ENCODE peak calls at places on chromosomes 2 and 18, in four cellular contexts. B is stimulated activated CD8-positive, alpha-beta memory T cell treated with anti-CD3 and anti-CD28 coated beads, Interleukin-15, amount 100 ng/mL, for 1 hour; A is CD8-positive, alpha-beta memory T cell; J is astrocyte. O is an unnamed sample.

GRCh38 chr2:186624276-186624675 is 34.4 kb downstream of the ITGAV start:
- DNase-seq in B (no peak), A (no peak), J (no peak), O (no peak)

GRCh38 chr2:207135340-207135739 is 30.4 kb downstream of the KLF7 start:
- DNase-seq in B (no peak), A (no peak), J (peak), O (peak)

GRCh38 chr18:7958897-7959146 is 391.7 kb downstream of the PTPRM start:
- DNase-seq in B (no peak), A (no peak), J (no peak), O (no peak)

GRCh38 chr18:4134691-4135090 is 320.4 kb downstream of the DLGAP1 start:
- DNase-seq in B (no peak), A (no peak), J (no peak), O (no peak)

GRCh38 chr2:172239944-172240590 is 137.4 kb upstream of the DLX2 start:
- DNase-seq in B (no peak), A (no peak), J (peak), O (peak)

GRCh38 chr2:200300650-200301314 is 5.7 kb upstream of the SPATS2L start:
- DNase-seq in B (no peak), A (no peak), J (peak), O (peak)

GRCh38 chr2:150133623-150134022 is 353.8 kb downstream of the RND3 start:
- DNase-seq in B (no peak), A (no peak), J (peak), O (peak)

GRCh38 chr2:139600166-139600565 is 820.0 kb upstream of the NXPH2 start:
- DNase-seq in B (no peak), A (no peak), J (no peak), O (no peak)

GRCh38 chr2:20381457-20381856 is 30.8 kb upstream of the PUM2 start:
- DNase-seq in B (no peak), A (no peak), J (no peak), O (peak)

GRCh38 chr2:42141687-42142475 is 27.3 kb upstream of the EML4 start:
- DNase-seq in B (no peak), A (no peak), J (peak), O (peak)

GRCh38 chr18:400466-400865 is 100.0 kb downstream of the COLEC12 start:
- DNase-seq in B (no peak), A (no peak), J (peak), O (no peak)

GRCh38 chr2:12501469-12502147 is 215.1 kb upstream of the TRIB2 start:
- DNase-seq in B (no peak), A (peak), J (no peak), O (peak)

GRCh38 chr2:69554568-69554967 is 89.0 kb downstream of the AAK1 start:
- DNase-seq in B (no peak), A (no peak), J (no peak), O (no peak)

GRCh38 chr2:169452080-169452479 is 27.2 kb upstream of the BBS5 start:
- DNase-seq in B (no peak), A (no peak), J (peak), O (peak)

GRCh38 chr18:48732767-48733424 is 194.1 kb downstream of the CTIF start:
- DNase-seq in B (no peak), A (no peak), J (no peak), O (no peak)

GRCh38 chr2:20551231-20551944 is 99.5 kb downstream of the HS1BP3 start:
- DNase-seq in B (no peak), A (no peak), J (no peak), O (peak)

GRCh38 chr2:178331474-178332431 is 119.2 kb downstream of the PRKRA start:
- DNase-seq in B (no peak), A (no peak), J (no peak), O (no peak)

GRCh38 chr18:42931501-42931900 is 184.0 kb downstream of the RIT2 start:
- DNase-seq in B (no peak), A (no peak), J (peak), O (peak)

GRCh38 chr2:121860033-121860810 is 104.8 kb downstream of the TSN start:
- DNase-seq in B (no peak), A (no peak), J (peak), O (no peak)

GRCh38 chr18:31162825-31163435 is at the start of gene DSC1:
- DNase-seq in B (no peak), A (no peak), J (no peak), O (no peak)

GRCh38 chr2:196331143-196331542 is 159.8 kb upstream of the STK17B start:
- DNase-seq in B (no peak), A (no peak), J (peak), O (peak)

GRCh38 chr2:160652236-160652635 is 158.6 kb upstream of the RBMS1 start:
- DNase-seq in B (peak), A (peak), J (peak), O (peak)

GRCh38 chr2:84878459-84878858 is 2.4 kb downstream of the TRABD2A start:
- DNase-seq in B (no peak), A (no peak), J (no peak), O (no peak)

GRCh38 chr2:200257570-200257969 is 48.9 kb upstream of the SPATS2L start:
- DNase-seq in B (no peak), A (no peak), J (no peak), O (no peak)

GRCh38 chr2:185970148-185970852 is 231.7 kb downstream of the FSIP2 start:
- DNase-seq in B (no peak), A (no peak), J (peak), O (peak)

GRCh38 chr2:168717790-168718502 is 84.5 kb upstream of the NOSTRIN start:
- DNase-seq in B (no peak), A (no peak), J (peak), O (peak)

GRCh38 chr18:10010611-10011015 is 96.8 kb downstream of the VAPA start:
- DNase-seq in B (no peak), A (no peak), J (peak), O (peak)

GRCh38 chr18:3458378-3458777 is 8.4 kb downstream of the TGIF1 start:
- DNase-seq in B (no peak), A (no peak), J (no peak), O (no peak)

GRCh38 chr2:194289712-194290346 is 1367.2 kb upstream of the SLC39A10 start:
- DNase-seq in B (no peak), A (no peak), J (no peak), O (no peak)

GRCh38 chr2:152647417-152648010 is 69.7 kb downstream of the PRPF40A start:
- DNase-seq in B (no peak), A (no peak), J (peak), O (peak)

GRCh38 chr2:230767862-230768388 is 55.3 kb downstream of the CAB39 start:
- DNase-seq in B (no peak), A (no peak), J (no peak), O (no peak)